ENCODE peak calls at places on chromosomes 11 and 22, in five cellular contexts. Y is omental fat pad, J is fibroblast of lung, Q is heart left ventricle, A is prostate gland. K is an unnamed sample.

GRCh38 chr11:69921429-69922014 is 102.3 kb upstream of the FGF3 start:
- DNase-seq in A (no peak), Y (no peak), Q (peak; percentile 23), J (no peak), K (no peak)

GRCh38 chr22:43094085-43094484 is 4.9 kb upstream of the TTLL1 start:
- DNase-seq in Q (peak; percentile 43), A (no peak), J (no peak), Y (no peak), K (no peak)

GRCh38 chr22:43566021-43566420 is 154.2 kb downstream of the MPPED1 start:
- DNase-seq in Y (no peak), J (peak; percentile 2), A (no peak), Q (no peak), K (no peak)

GRCh38 chr11:110376711-110377324 is 52.9 kb upstream of the FDX1 start:
- DNase-seq in J (peak; percentile 86), A (peak; percentile 70), Y (peak; percentile 52), Q (peak; percentile 78), K (peak; percentile 42)

GRCh38 chr11:4704054-4704789 is at the start of gene MMP26:
- DNase-seq in Y (no peak), J (no peak), A (peak; percentile 16), Q (no peak), K (no peak)

GRCh38 chr11:17387280-17387679 is 1.2 kb downstream of the KCNJ11 start:
- DNase-seq in Y (no peak), Q (no peak), J (no peak), A (no peak), K (no peak)

GRCh38 chr22:30609260-30610185 is 2.5 kb downstream of the TCN2 start:
- DNase-seq in J (peak; percentile 78), Q (peak; percentile 58), Y (peak; percentile 40), A (no peak), K (peak; percentile 52)

GRCh38 chr11:17607572-17608570 is 60.8 kb downstream of the OTOG start:
- DNase-seq in Y (no peak), J (no peak), Q (no peak), A (no peak), K (no peak)

GRCh38 chr11:16169946-16170345 is 186.4 kb downstream of the SOX6 start:
- DNase-seq in A (no peak), J (no peak), Y (no peak), Q (no peak), K (no peak)

GRCh38 chr11:108851781-108852180 is 186.9 kb downstream of the DDX10 start:
- DNase-seq in Q (no peak), A (no peak), J (no peak), Y (no peak), K (no peak)

GRCh38 chr11:78210000-78210608 is 21.4 kb downstream of the USP35 start:
- DNase-seq in Y (no peak), A (no peak), J (no peak), Q (no peak), K (no peak)

GRCh38 chr22:22074634-22075381 is 92.2 kb upstream of the TOP3B start:
- DNase-seq in J (no peak), Y (no peak), Q (no peak), A (no peak), K (no peak)

GRCh38 chr11:122747358-122747757 is 90.9 kb upstream of the CRTAM start:
- DNase-seq in A (no peak), Y (no peak), Q (no peak), J (no peak), K (no peak)

GRCh38 chr22:36999463-36999862 is 19.8 kb downstream of the TST start:
- DNase-seq in Y (no peak), J (no peak), A (no peak), Q (no peak), K (no peak)

GRCh38 chr11:130448416-130449068 is at the start of gene ADAMTS15:
- DNase-seq in Y (no peak), A (peak; percentile 63), Q (peak; percentile 87), J (peak; percentile 92), K (no peak)

GRCh38 chr11:29578806-29579205 is 438.0 kb downstream of the KCNA4 start:
- DNase-seq in J (no peak), Y (no peak), A (no peak), Q (no peak), K (no peak)

GRCh38 chr11:30196400-30197206 is 34.2 kb upstream of the FSHB start:
- DNase-seq in Y (peak; percentile 42), J (peak; percentile 20), Q (peak; percentile 39), A (peak; percentile 35), K (no peak)

GRCh38 chr11:119236891-119237290 is 30.8 kb downstream of the CBL start:
- DNase-seq in A (no peak), J (peak; percentile 60), Q (no peak), Y (no peak), K (no peak)

GRCh38 chr11:120326845-120327281 is 1.8 kb downstream of the TLCD5 start:
- DNase-seq in J (peak; percentile 62), A (no peak), Q (no peak), Y (no peak), K (no peak)

GRCh38 chr11:48055292-48056132 is 75.2 kb downstream of the PTPRJ start:
- DNase-seq in Y (no peak), J (peak; percentile 92), Q (no peak), A (peak; percentile 88), K (no peak)

GRCh38 chr11:111378773-111379499 is at the start of gene POU2AF1:
- DNase-seq in A (no peak), J (peak; percentile 74), Q (peak; percentile 27), Y (no peak), K (peak; percentile 7)

GRCh38 chr11:93842461-93842860 is 8.0 kb downstream of the VSTM5 start:
- DNase-seq in A (no peak), Y (no peak), Q (no peak), J (peak; percentile 95), K (peak; percentile 46)

DNA sequence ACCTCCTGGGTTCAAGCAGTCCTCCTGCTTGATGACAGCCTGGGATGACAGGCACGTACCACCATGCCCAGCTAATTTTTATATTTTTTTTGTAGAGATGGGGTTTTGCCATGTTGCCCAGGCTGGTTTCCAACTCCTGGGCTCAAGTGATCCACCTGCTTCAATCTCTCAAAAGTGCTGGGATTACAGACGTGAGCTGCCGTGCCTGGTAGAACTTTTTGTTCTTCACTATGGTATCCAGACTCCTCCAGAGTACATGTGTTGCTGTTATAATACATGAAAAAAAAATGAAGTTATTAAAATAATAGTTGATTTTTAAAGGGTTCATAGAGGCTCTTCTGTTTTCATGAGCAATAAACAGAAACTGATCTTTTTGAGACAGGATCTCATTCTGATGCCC is 29.6 kb downstream of the ZNF143 start:
- DNase-seq in A (no peak), Q (no peak), Y (no peak), J (no peak), K (no peak)
- TF ChIP-seq CTCF in A (no peak), Q (no peak), Y (no peak), J (no peak), K (no peak)

DNA sequence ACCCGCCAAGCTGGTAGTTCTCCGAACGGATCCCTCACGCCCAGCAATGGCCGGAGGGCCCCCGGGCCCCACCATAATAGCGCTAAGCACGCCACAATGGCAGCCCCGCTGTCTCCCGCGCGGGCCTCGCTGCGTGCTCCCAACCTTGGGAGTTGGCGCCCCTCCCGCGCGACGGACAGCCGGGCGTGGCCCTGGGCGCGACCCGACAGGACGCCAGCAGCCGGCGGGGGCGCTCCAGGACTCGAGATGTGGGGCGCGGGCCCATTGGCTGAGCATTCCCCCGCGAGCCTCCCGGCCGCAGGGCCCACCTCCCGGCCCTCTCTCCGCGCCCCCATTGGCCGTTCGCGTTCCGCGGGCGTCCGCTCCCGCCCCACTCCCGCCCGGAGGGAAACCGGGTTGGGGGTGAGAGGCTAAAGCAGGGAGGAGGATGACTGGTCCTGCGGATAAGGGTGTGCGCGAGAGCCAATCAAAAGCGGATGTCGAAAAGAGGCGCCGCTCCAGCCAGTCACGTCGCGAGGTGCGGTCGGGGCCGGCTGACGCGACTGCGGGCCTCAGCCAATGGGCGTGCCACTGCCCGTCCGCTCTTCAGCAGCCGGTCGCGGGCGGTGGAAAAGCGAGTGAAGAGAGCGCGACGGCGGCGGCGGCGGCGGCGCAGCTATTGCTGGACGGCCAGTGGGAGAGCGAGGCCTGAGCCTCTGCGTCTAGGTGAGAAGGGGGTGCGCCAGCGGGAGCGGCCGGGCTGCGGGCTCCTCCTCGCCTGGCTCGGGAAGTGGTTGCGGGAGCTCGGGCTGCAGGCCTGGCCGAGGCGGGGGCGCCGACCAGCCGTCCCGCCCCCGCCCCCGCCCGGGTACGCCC is at the start of gene FAR1:
- DNase-seq in Y (peak; percentile 78), A (peak; percentile 98), J (peak; percentile 99), Q (peak; percentile 98), K (peak; percentile 96)
- TF ChIP-seq CTCF in Y (no peak), A (peak; percentile 78), J (peak; percentile 19), Q (peak; percentile 53), K (peak; percentile 36)

GRCh38 chr11:92834296-92835020 is 135.0 kb upstream of the MTNR1B start:
- DNase-seq in J (no peak), A (no peak), Y (no peak), Q (no peak), K (no peak)
- TF ChIP-seq CTCF in J (no peak), A (no peak), Y (no peak), Q (no peak), K (no peak)

GRCh38 chr11:60589611-60590010 is 74.4 kb downstream of the MS4A13 start:
- DNase-seq in J (no peak), Y (no peak), A (no peak), Q (no peak), K (no peak)
- TF ChIP-seq CTCF in J (no peak), Y (no peak), A (no peak), Q (no peak), K (no peak)